ENCODE peak calls at places on chromosomes 5 and 9, in eight cellular contexts. T, X, O, J, V, U, E and Y are unnamed samples.

GRCh38 chr5:179608131-179608581 is 15.3 kb downstream of the HNRNPH1 start:
- DNase-seq in O (no peak), V (no peak), U (no peak), E (no peak), T (no peak), X (no peak), J (no peak), Y (no peak)

GRCh38 chr9:79000218-79001002 is 571.4 kb upstream of the TLE4 start:
- DNase-seq in V (no peak), X (no peak), E (no peak), O (no peak), T (peak), U (no peak), J (no peak), Y (no peak)

GRCh38 chr5:177552839-177553455 is 1.4 kb downstream of the FAM193B start:
- DNase-seq in X (peak), E (no peak), V (no peak), J (no peak), O (no peak), T (no peak), U (no peak), Y (peak)

GRCh38 chr5:91403404-91403803 is 20.3 kb upstream of the ARRDC3 start:
- DNase-seq in J (no peak), X (no peak), T (no peak), O (no peak), U (no peak), V (no peak), E (no peak), Y (no peak)

GRCh38 chr9:77177894-77178794 is 810 bp downstream of the VPS13A start:
- DNase-seq in J (peak), E (no peak), T (peak), X (peak), V (no peak), O (no peak), U (no peak), Y (peak)

GRCh38 chr5:79561525-79561893 is 47.6 kb upstream of the HOMER1 start:
- DNase-seq in V (no peak), T (no peak), U (no peak), X (no peak), E (no peak), O (no peak), J (no peak), Y (no peak)

GRCh38 chr5:30749971-30750370 is 443.5 kb upstream of the CDH6 start:
- DNase-seq in U (no peak), V (no peak), E (no peak), O (no peak), J (no peak), T (no peak), X (no peak), Y (no peak)

GRCh38 chr5:180172447-180173197 is 36.4 kb downstream of the RASGEF1C start:
- DNase-seq in X (peak), O (no peak), V (no peak), J (no peak), T (no peak), U (no peak), E (no peak), Y (no peak)

GRCh38 chr9:74630228-74630627 is 133.1 kb downstream of the RORB start:
- DNase-seq in X (no peak), J (no peak), T (no peak), O (no peak), U (no peak), E (no peak), V (no peak), Y (peak)

GRCh38 chr5:127292030-127292735 is 1.6 kb downstream of the MEGF10 start:
- DNase-seq in V (no peak), J (no peak), T (no peak), O (no peak), X (no peak), E (no peak), U (no peak), Y (no peak)

GRCh38 chr9:121576281-121577075 is 75.0 kb upstream of the DAB2IP start:
- DNase-seq in V (no peak), O (no peak), X (peak), E (no peak), J (peak), T (no peak), U (no peak), Y (no peak)

GRCh38 chr9:131273791-131274673 is 2.3 kb downstream of the FAM78A start:
- DNase-seq in J (peak), T (peak), V (no peak), U (no peak), O (no peak), E (no peak), X (no peak), Y (no peak)

GRCh38 chr5:82365744-82366228 is 87.6 kb upstream of the RPS23 start:
- DNase-seq in O (peak), T (no peak), U (no peak), X (peak), J (no peak), E (no peak), V (no peak), Y (no peak)

GRCh38 chr9:975740-976257 is 656 bp upstream of the DMRT3 start:
- DNase-seq in U (no peak), E (no peak), X (no peak), J (no peak), T (no peak), O (no peak), V (no peak), Y (no peak)
- TF ChIP-seq EZH2 in U (peak), E (peak), X (no peak), J (no peak), T (no peak), O (no peak), V (peak), Y (peak)

DNA sequence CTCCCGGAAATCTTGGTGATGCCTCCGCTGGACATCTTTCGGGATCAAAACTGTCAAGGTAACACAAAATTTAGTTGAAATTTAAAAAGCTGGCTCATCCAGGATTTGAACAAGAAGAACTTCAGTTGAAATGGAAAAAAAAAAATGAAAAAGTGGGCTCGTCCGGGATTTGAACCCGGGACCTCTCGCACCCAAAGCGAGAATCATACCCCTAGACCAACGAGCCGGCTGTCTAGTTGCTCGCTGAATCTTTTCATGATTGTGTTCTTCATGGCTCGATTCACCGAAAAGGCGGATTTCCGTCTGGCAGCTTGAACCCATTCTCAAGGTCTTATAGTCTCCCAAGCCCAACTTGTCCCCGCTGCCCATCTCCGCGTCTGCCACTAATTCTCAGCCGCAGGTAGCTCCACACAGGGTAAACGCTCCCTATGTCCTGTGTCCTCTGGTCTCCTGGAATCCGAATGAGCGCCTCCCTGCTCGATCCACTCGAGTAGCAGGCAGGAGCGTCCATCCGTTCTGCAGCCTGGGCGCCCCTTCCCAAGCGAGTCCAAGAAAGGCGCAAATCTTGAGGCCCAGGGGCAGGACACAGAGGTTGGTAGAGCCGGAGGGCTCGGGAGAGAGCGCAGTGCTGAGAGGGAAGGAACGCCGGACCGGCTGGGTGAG is 16.2 kb downstream of the TRIM7 start:
- DNase-seq in V (no peak), E (no peak), U (peak), O (peak), T (peak), J (peak), X (peak), Y (peak)
- TF ChIP-seq POLR2AphosphoS5 in V (no peak), E (no peak), U (no peak), O (no peak), T (peak), J (no peak), X (no peak), Y (no peak)

DNA sequence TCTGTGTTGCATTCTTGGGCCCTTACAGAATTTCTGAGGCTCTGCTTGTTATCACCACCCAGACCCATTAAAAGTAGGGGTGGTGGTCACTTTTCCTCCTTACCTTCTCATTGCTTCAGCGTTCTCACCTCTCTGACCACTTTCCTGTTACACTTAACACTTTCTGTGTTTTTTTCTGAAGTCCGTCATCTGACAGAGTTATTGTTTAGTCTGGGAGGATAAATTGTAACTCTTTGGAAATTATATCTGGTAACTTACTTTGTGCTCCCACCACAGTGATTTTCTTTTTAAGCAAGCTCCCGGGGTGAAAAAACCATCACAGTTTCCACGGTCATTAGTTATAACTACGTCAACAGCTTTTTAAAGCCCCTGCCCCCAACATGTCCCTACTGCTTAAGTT is 211.2 kb upstream of the OTULINL start:
- DNase-seq in E (no peak), O (no peak), U (no peak), J (no peak), X (no peak), V (no peak), T (no peak), Y (no peak)
- TF ChIP-seq EZH2 in E (no peak), O (no peak), U (no peak), J (no peak), X (no peak), V (no peak), T (no peak), Y (no peak)

GRCh38 chr5:141843156-141843927 is 34.9 kb downstream of the PCDH1 start:
- DNase-seq in T (peak), V (no peak), E (no peak), U (no peak), J (no peak), X (no peak), O (no peak), Y (peak)
- TF ChIP-seq POLR2AphosphoS5 in T (no peak), V (no peak), E (no peak), U (no peak), J (no peak), X (no peak), O (no peak), Y (no peak)

DNA sequence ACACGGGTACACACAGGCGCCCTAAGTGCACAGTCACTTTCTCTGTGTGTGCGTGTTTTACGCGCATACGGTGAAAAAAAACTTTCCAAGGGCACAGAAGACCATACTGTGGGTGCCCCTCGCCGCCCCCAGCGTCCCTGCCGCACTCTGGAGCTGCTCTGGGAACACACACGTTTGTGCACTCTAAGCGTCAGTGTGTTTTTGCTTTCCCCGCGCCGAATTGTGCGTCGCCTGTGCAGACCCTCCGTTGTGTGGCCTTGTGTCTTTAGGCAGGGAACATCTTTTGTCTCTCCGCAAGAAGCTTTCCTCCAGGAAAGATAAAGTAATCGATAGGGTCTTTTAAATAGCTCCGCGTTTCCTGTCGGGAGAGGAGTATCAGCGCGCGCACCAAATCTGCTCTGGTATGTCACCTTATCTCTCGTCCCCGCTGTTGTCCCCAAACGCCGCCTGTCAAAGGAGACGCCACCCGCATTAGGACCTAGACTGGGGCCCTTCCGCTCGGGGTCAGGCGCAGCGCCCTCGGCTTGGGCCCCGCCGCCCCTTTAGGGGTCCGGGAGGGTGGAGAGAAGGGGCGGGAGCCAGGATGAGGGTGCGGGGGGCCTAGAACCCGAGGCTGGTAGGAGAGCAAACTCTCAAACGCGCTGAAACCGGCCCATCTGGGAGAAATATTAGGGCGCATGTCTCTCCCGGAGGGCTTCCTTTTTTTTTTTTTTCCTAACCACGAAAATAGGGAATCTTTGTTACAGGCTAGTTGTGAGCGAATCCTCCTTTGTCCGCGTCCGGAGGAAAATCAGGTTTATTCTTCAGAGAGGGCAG is 10.5 kb upstream of the NKX2-5 start:
- DNase-seq in T (no peak), V (no peak), O (no peak), J (peak), X (no peak), E (no peak), U (no peak), Y (peak)
- TF ChIP-seq EZH2 in T (peak), V (peak), O (no peak), J (no peak), X (no peak), E (no peak), U (peak), Y (peak)

GRCh38 chr9:110025551-110026170 is 182.3 kb downstream of the C9orf152 start:
- DNase-seq in U (no peak), E (no peak), T (no peak), X (no peak), O (no peak), V (no peak), J (no peak), Y (no peak)

GRCh38 chr9:110029422-110029814 is 178.5 kb downstream of the C9orf152 start:
- DNase-seq in X (peak), J (no peak), E (peak), V (no peak), T (peak), O (no peak), U (no peak), Y (no peak)

GRCh38 chr9:110029815-110030480 is 178.0 kb downstream of the C9orf152 start:
- DNase-seq in E (no peak), T (peak), U (no peak), V (no peak), X (no peak), O (no peak), J (no peak), Y (no peak)

GRCh38 chr9:110028281-110029075 is 179.5 kb downstream of the C9orf152 start:
- DNase-seq in X (no peak), V (no peak), T (peak), E (no peak), J (no peak), U (no peak), O (no peak), Y (no peak)

GRCh38 chr9:110027624-110028023 is 180.3 kb downstream of the C9orf152 start:
- DNase-seq in J (no peak), T (peak), E (no peak), U (no peak), O (no peak), V (no peak), X (peak), Y (peak)
- TF ChIP-seq POLR2AphosphoS5 in J (no peak), T (peak), E (no peak), U (no peak), O (no peak), V (no peak), X (no peak), Y (no peak)

DNA sequence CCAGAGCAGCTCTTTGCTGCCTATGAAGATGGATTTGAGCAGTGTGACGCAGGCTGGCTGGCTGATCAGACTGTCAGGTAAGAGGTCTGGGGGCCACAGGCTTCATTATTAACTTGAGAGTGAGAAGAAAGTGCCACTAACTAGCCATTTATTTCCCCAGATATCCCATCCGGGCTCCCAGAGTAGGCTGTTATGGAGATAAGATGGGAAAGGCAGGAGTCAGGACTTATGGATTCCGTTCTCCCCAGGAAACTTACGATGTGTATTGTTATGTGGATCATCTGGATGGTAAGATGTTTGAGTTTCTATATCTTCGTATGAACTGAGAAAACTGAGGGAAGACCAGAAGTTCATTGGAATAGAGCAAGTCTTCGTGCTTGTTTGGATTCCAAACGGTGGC is 22.1 kb downstream of the VCAN start:
- DNase-seq in J (no peak), X (no peak), U (no peak), E (no peak), T (no peak), O (no peak), V (no peak), Y (peak)
- TF ChIP-seq EZH2 in J (no peak), X (no peak), U (no peak), E (no peak), T (no peak), O (no peak), V (no peak), Y (no peak)